ENCODE peak calls at places on chromosomes 12 and 14, in eight cellular contexts. H, B, A, D, K, E, N and L are unnamed samples. For H3K4me1, the result is how much of the 10 kb centered on the place peaks cover.

GRCh38 chr12:97560766-97561165 is 98.2 kb downstream of the RMST start:
- DNase-seq in H (no peak), B (no peak), A (no peak), D (no peak), K (no peak), E (no peak), N (no peak), L (no peak)

GRCh38 chr14:72816287-72816686 is 77.6 kb downstream of the DPF3 start:
- DNase-seq in H (no peak), B (no peak), A (no peak), D (no peak), K (no peak), E (no peak), N (no peak), L (no peak)

GRCh38 chr14:104680806-104681688 is 8.4 kb upstream of the INF2 start:
- DNase-seq in H (peak), B (peak), A (no peak), D (no peak), K (no peak), E (peak), N (peak), L (no peak)

GRCh38 chr12:5078423-5078822 is 34.7 kb downstream of the KCNA5 start:
- DNase-seq in H (peak), B (no peak), A (no peak), D (no peak), K (peak), E (no peak), N (peak), L (no peak)

GRCh38 chr14:52954346-52955214 is 3.7 kb upstream of the FERMT2 start:
- DNase-seq in H (peak), B (no peak), A (no peak), D (no peak), K (no peak), E (no peak), N (no peak), L (no peak)

GRCh38 chr12:13182881-13183280 is 13.6 kb upstream of the EMP1 start:
- DNase-seq in H (no peak), B (no peak), A (no peak), D (no peak), K (no peak), E (no peak), N (no peak), L (no peak)

GRCh38 chr12:95877622-95878021 is 18.9 kb downstream of the SNRPF start:
- DNase-seq in H (no peak), B (no peak), A (no peak), D (no peak), K (no peak), E (no peak), N (no peak), L (no peak)

GRCh38 chr12:51011960-51012359 is 14.2 kb downstream of the SLC11A2 start:
- DNase-seq in H (peak), B (no peak), A (no peak), D (no peak), K (no peak), E (no peak), N (no peak), L (no peak)

GRCh38 chr12:25557830-25558436 is 4.8 kb upstream of the LMNTD1 start:
- DNase-seq in H (peak), B (no peak), A (no peak), D (no peak), K (no peak), E (no peak), N (no peak), L (no peak)

GRCh38 chr12:119544780-119545625 is 48.6 kb upstream of the TMEM233 start:
- DNase-seq in H (peak), B (peak), A (peak), D (peak), K (peak), E (peak), N (no peak), L (no peak)

GRCh38 chr12:47082283-47082962 is 2.7 kb upstream of the AMIGO2 start:
- DNase-seq in H (no peak), B (no peak), A (no peak), D (no peak), K (no peak), E (no peak), N (no peak), L (no peak)

GRCh38 chr12:25412735-25413134 is 140.3 kb downstream of the LMNTD1 start:
- DNase-seq in H (no peak), B (no peak), A (no peak), D (no peak), K (no peak), E (no peak), N (no peak), L (no peak)

GRCh38 chr12:26274441-26275312 is 79.3 kb downstream of the SSPN start:
- DNase-seq in H (peak), B (peak), A (no peak), D (no peak), K (peak), E (peak), N (peak), L (peak)

GRCh38 chr14:54738009-54738408 is 164.6 kb downstream of the GCH1 start:
- DNase-seq in H (no peak), B (no peak), A (no peak), D (no peak), K (no peak), E (no peak), N (no peak), L (no peak)

GRCh38 chr12:31363826-31364225 is 37.9 kb upstream of the SINHCAF start:
- DNase-seq in H (no peak), B (no peak), A (no peak), D (no peak), K (no peak), E (no peak), N (no peak), L (no peak)

GRCh38 chr12:23185346-23185745 is 560.4 kb downstream of the ETNK1 start:
- DNase-seq in H (no peak), B (no peak), A (no peak), D (no peak), K (no peak), E (no peak), N (no peak), L (no peak)

DNA sequence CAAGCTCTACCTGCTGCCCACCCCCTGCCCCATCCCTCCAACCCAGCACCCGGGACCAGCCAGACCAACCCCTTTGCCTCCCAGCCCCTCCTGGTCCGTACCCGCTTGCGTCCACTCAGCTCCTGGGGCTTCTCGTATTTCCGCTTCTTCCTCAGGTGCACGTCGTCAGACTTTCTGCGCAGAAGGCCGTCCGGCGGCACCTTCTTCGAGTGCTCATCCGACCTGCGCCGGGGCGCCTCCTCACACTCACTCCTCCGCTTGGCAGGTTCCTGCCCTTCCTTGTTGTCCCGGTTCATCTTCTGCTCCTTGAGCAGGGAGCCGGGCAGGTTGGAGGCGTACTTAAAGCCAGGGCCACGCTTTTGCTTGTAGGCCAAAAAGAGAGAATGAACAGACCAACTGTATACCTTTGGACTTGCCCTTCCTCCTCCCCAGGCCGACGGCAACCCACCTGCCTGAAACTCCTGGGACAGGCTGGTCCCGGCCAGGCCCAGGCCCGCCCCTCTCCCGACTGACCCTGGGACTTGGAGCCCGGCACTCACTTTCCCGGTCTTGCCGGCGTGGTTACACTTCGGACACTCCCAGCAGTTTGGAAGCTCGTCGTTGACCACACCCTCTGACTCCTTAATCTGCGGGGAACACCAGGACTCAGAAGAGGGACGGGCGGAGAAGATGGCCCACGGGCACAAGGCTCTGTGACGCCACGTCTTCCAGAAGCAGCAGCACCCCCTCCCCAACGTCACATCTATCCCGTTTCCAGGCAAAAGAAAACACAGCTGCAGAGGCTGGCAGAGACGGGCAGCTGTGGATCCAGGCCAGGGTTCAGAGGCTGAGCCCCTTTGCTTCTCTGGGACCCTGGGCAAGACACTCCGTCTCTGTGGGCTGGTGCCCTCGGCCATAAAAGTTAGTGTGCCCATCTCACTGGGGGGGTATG is 44.3 kb downstream of the RNF34 start:
- DNase-seq in H (no peak), B (no peak), A (peak), D (no peak), K (no peak), E (peak), N (no peak), L (no peak)
- H3K27ac ChIP-seq in H (no peak), B (no peak), A (peak), D (no peak), K (no peak), E (peak), N (no peak), L (peak)

DNA sequence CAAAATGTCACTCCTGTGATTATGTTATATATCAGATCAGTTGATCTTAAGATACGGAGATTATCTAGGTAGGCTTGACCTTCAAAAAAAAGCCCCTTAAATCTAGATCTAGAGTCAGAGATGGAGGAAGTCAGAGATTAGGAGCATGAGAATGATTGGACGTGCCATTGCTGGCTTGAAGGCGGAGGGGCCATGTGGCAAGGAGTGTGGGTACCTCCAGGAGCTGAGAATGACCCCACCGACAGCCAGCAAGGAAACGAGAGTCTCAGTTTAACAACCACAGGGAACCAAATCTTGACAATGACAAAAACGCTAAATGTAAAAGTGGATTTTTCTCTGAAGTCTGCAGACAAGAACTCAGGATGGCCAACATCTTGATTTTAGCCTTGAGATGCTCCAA is 32.5 kb upstream of the MANSC4 start:
- DNase-seq in H (no peak), B (no peak), A (no peak), D (no peak), K (no peak), E (no peak), N (no peak), L (no peak)
- H3K4me1 ChIP-seq in H (under half), B (under half), A (under half), D (under half), K (under half), E (under half), N (under half), L (under half)

GRCh38 chr12:10636124-10636523 is 22.7 kb upstream of the MAGOHB start:
- DNase-seq in H (no peak), B (no peak), A (no peak), D (no peak), K (no peak), E (peak), N (no peak), L (no peak)
- H3K27ac ChIP-seq in H (no peak), B (no peak), A (no peak), D (no peak), K (no peak), E (peak), N (no peak), L (peak)

GRCh38 chr14:22555573-22556011 is 33.4 kb downstream of the DAD1 start:
- DNase-seq in H (peak), B (no peak), A (no peak), D (peak), K (no peak), E (no peak), N (no peak), L (no peak)
- H3K4me1 ChIP-seq in H (under half), B (under half), A (under half), D (half or more), K (under half), E (under half), N (under half), L (half or more)

DNA sequence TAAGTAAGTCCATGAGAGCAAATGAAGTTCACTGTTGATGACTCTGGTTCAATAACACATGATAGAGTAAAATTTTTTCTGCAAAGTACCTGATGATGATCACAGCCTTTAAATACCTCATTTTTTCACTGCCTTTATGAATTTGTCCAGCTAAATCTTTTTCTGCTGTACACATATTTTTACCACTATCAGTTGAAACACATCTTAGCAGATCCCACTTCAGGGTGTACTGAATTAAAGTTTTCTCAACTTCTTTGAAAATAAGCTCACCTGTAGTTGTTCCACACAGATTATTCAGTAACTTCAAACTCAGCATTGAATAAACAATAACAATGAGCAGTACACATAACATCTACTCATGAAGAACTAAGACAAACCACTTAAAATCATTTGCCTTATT is 385.9 kb downstream of the NELL2 start:
- DNase-seq in H (no peak), B (no peak), A (no peak), D (no peak), K (no peak), E (no peak), N (no peak), L (no peak)
- H3K27ac ChIP-seq in H (no peak), B (no peak), A (no peak), D (no peak), K (no peak), E (no peak), N (no peak), L (no peak)

GRCh38 chr12:1594295-1595025 is at the start of gene FBXL14:
- DNase-seq in H (peak), B (peak), A (peak), D (peak), K (peak), E (peak), N (peak), L (peak)
- H3K4me1 ChIP-seq in H (under half), B (under half), A (under half), D (under half), K (half or more), E (under half), N (under half), L (under half)

GRCh38 chr12:1220127-1221092 is 229.4 kb downstream of the ERC1 start:
- DNase-seq in H (no peak), B (no peak), A (no peak), D (no peak), K (no peak), E (peak), N (no peak), L (no peak)
- H3K27ac ChIP-seq in H (no peak), B (peak), A (no peak), D (no peak), K (peak), E (peak), N (no peak), L (no peak)

DNA sequence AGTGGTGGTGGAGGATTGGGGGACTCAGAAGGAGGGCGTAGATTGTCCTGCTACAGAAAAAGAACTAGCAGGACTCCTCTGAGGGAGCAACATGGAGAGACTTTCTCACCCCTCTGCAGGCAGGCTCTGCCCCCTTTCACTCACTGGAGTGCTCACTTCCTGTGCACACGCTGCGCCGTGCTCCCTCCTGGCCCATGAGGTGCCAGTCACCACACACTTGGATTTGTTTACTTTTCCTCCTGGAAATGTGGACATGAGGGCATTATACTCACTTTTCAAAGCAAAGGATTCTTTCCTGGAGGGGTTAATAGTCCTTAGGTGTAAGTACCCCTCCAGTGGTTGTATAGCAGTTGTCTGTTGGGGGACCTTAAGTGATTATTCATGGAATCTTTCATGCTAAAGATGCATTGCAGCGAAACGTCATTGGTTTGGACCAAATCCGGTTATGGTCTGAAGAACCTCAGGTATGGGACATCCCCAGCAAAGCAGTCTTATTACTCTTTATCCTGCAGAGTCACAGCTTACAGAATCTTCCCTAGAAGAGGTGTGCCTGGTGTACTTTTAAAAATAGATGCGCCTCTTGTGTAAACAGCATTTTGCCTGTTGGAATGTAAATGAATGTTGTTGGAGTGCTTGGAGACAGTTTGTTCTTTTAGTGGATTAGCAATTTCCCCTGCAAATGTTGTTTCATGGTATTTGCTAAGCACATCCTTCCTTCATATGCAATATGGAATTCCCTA is 242.7 kb downstream of the ZFP36L1 start:
- DNase-seq in H (no peak), B (no peak), A (peak), D (no peak), K (no peak), E (no peak), N (no peak), L (no peak)
- H3K4me1 ChIP-seq in H (under half), B (under half), A (under half), D (under half), K (half or more), E (under half), N (under half), L (half or more)

GRCh38 chr12:130780880-130781575 is 58.0 kb downstream of the STX2 start:
- DNase-seq in H (no peak), B (no peak), A (no peak), D (no peak), K (no peak), E (no peak), N (no peak), L (no peak)

GRCh38 chr12:130778776-130779175 is 60.3 kb downstream of the STX2 start:
- DNase-seq in H (no peak), B (no peak), A (no peak), D (no peak), K (no peak), E (no peak), N (no peak), L (no peak)

GRCh38 chr12:130776857-130777339 is 60.8 kb upstream of the RIMBP2 start:
- DNase-seq in H (no peak), B (no peak), A (no peak), D (no peak), K (no peak), E (no peak), N (no peak), L (no peak)

GRCh38 chr12:130780325-130780724 is 58.7 kb downstream of the STX2 start:
- DNase-seq in H (no peak), B (no peak), A (no peak), D (no peak), K (no peak), E (no peak), N (no peak), L (no peak)

GRCh38 chr12:130775953-130776856 is 60.1 kb upstream of the RIMBP2 start:
- DNase-seq in H (peak), B (peak), A (peak), D (no peak), K (peak), E (peak), N (peak), L (no peak)
- H3K27ac ChIP-seq in H (peak), B (no peak), A (no peak), D (no peak), K (no peak), E (no peak), N (no peak), L (no peak)